ENCODE peak calls at places on chromosome 5, in five cellular contexts. One of them, this sample, is unnamed.

GRCh38 chr5:125798311-125798710 is 624.9 kb upstream of the GRAMD2B start:
- DNase-seq in heart left ventricle: no peak
- DNase-seq in tibial artery: no peak
- DNase-seq in cardiac fibroblast: peak; percentile 63
- DNase-seq in lower lobe of right lung: no peak
- DNase-seq in this sample: no peak

GRCh38 chr5:65790371-65791163 is 68.6 kb downstream of the NLN start:
- DNase-seq in heart left ventricle: no peak
- DNase-seq in tibial artery: no peak
- DNase-seq in cardiac fibroblast: no peak
- DNase-seq in lower lobe of right lung: peak; percentile 51
- DNase-seq in this sample: no peak

GRCh38 chr5:178098685-178099084 is 14.6 kb upstream of the N4BP3 start:
- DNase-seq in heart left ventricle: no peak
- DNase-seq in tibial artery: no peak
- DNase-seq in cardiac fibroblast: no peak
- DNase-seq in lower lobe of right lung: no peak
- DNase-seq in this sample: no peak

GRCh38 chr5:132473019-132473531 is 17.5 kb downstream of the IRF1 start:
- DNase-seq in heart left ventricle: no peak
- DNase-seq in tibial artery: peak; percentile 56
- DNase-seq in cardiac fibroblast: no peak
- DNase-seq in lower lobe of right lung: no peak
- DNase-seq in this sample: peak; percentile 46

GRCh38 chr5:139246394-139246793 is 47.1 kb upstream of the MATR3 start:
- DNase-seq in heart left ventricle: no peak
- DNase-seq in tibial artery: no peak
- DNase-seq in cardiac fibroblast: peak; percentile 56
- DNase-seq in lower lobe of right lung: peak; percentile 54
- DNase-seq in this sample: no peak

GRCh38 chr5:43422143-43422542 is 10.0 kb upstream of the CCL28 start:
- DNase-seq in heart left ventricle: no peak
- DNase-seq in tibial artery: no peak
- DNase-seq in cardiac fibroblast: peak; percentile 68
- DNase-seq in lower lobe of right lung: no peak
- DNase-seq in this sample: peak; percentile 53

GRCh38 chr5:128896675-128897074 is 68.6 kb upstream of the SLC27A6 start:
- DNase-seq in heart left ventricle: no peak
- DNase-seq in tibial artery: no peak
- DNase-seq in cardiac fibroblast: no peak
- DNase-seq in lower lobe of right lung: no peak
- DNase-seq in this sample: no peak

GRCh38 chr5:52799983-52800393 is 12.3 kb downstream of the ITGA1 start:
- DNase-seq in heart left ventricle: peak; percentile 96
- DNase-seq in tibial artery: peak; percentile 97
- DNase-seq in cardiac fibroblast: peak; percentile 97
- DNase-seq in lower lobe of right lung: peak; percentile 97
- DNase-seq in this sample: peak; percentile 96

GRCh38 chr5:93572101-93572772 is 8.8 kb downstream of the NR2F1-AS1 start:
- DNase-seq in heart left ventricle: no peak
- DNase-seq in tibial artery: no peak
- DNase-seq in cardiac fibroblast: no peak
- DNase-seq in lower lobe of right lung: no peak
- DNase-seq in this sample: no peak

GRCh38 chr5:111144352-111144930 is 52.3 kb downstream of the WDR36 start:
- DNase-seq in heart left ventricle: no peak
- DNase-seq in tibial artery: no peak
- DNase-seq in cardiac fibroblast: peak; percentile 46
- DNase-seq in lower lobe of right lung: no peak
- DNase-seq in this sample: no peak

GRCh38 chr5:150624334-150625163 is 15.9 kb upstream of the SYNPO start:
- DNase-seq in heart left ventricle: peak; percentile 70
- DNase-seq in tibial artery: peak; percentile 83
- DNase-seq in cardiac fibroblast: peak; percentile 58
- DNase-seq in lower lobe of right lung: no peak
- DNase-seq in this sample: no peak

GRCh38 chr5:150623152-150623877 is 17.1 kb upstream of the SYNPO start:
- DNase-seq in heart left ventricle: no peak
- DNase-seq in tibial artery: no peak
- DNase-seq in cardiac fibroblast: no peak
- DNase-seq in lower lobe of right lung: no peak
- DNase-seq in this sample: no peak

GRCh38 chr5:150625164-150625535 is 15.3 kb upstream of the SYNPO start:
- DNase-seq in heart left ventricle: peak; percentile 59
- DNase-seq in tibial artery: peak; percentile 90
- DNase-seq in cardiac fibroblast: no peak
- DNase-seq in lower lobe of right lung: peak; percentile 66
- DNase-seq in this sample: no peak

GRCh38 chr5:150622157-150622556 is 18.3 kb upstream of the SYNPO start:
- DNase-seq in heart left ventricle: no peak
- DNase-seq in tibial artery: no peak
- DNase-seq in cardiac fibroblast: peak; percentile 48
- DNase-seq in lower lobe of right lung: no peak
- DNase-seq in this sample: no peak

GRCh38 chr5:150623878-150624216 is 16.6 kb upstream of the SYNPO start:
- DNase-seq in heart left ventricle: no peak
- DNase-seq in tibial artery: no peak
- DNase-seq in cardiac fibroblast: no peak
- DNase-seq in lower lobe of right lung: no peak
- DNase-seq in this sample: no peak
- H3K4me3 ChIP-seq in heart left ventricle: peak overlapping the region; percentile 99
- H3K4me3 ChIP-seq in tibial artery: peak overlapping the region; percentile 97
- H3K4me3 ChIP-seq in cardiac fibroblast: no peak overlapping the region
- H3K4me3 ChIP-seq in lower lobe of right lung: no peak overlapping the region
- H3K4me3 ChIP-seq in this sample: no peak overlapping the region

GRCh38 chr5:134523543-134524136 is 1.8 kb upstream of the JADE2 start:
- DNase-seq in heart left ventricle: no peak
- DNase-seq in tibial artery: no peak
- DNase-seq in cardiac fibroblast: no peak
- DNase-seq in lower lobe of right lung: no peak
- DNase-seq in this sample: no peak
- H3K4me3 ChIP-seq in heart left ventricle: peak overlapping the region; percentile 93
- H3K4me3 ChIP-seq in tibial artery: peak overlapping the region; percentile 75
- H3K4me3 ChIP-seq in cardiac fibroblast: peak overlapping the region; percentile 17
- H3K4me3 ChIP-seq in lower lobe of right lung: peak overlapping the region; percentile 98
- H3K4me3 ChIP-seq in this sample: no peak overlapping the region

GRCh38 chr5:146448783-146449519 is 1.8 kb downstream of the TCERG1 start:
- DNase-seq in heart left ventricle: no peak
- DNase-seq in tibial artery: no peak
- DNase-seq in cardiac fibroblast: no peak
- DNase-seq in lower lobe of right lung: no peak
- DNase-seq in this sample: no peak
- H3K4me3 ChIP-seq in heart left ventricle: peak overlapping the region; percentile 75
- H3K4me3 ChIP-seq in tibial artery: peak overlapping the region; percentile 97
- H3K4me3 ChIP-seq in cardiac fibroblast: no peak overlapping the region
- H3K4me3 ChIP-seq in lower lobe of right lung: peak overlapping the region; percentile 95
- H3K4me3 ChIP-seq in this sample: no peak overlapping the region

DNA sequence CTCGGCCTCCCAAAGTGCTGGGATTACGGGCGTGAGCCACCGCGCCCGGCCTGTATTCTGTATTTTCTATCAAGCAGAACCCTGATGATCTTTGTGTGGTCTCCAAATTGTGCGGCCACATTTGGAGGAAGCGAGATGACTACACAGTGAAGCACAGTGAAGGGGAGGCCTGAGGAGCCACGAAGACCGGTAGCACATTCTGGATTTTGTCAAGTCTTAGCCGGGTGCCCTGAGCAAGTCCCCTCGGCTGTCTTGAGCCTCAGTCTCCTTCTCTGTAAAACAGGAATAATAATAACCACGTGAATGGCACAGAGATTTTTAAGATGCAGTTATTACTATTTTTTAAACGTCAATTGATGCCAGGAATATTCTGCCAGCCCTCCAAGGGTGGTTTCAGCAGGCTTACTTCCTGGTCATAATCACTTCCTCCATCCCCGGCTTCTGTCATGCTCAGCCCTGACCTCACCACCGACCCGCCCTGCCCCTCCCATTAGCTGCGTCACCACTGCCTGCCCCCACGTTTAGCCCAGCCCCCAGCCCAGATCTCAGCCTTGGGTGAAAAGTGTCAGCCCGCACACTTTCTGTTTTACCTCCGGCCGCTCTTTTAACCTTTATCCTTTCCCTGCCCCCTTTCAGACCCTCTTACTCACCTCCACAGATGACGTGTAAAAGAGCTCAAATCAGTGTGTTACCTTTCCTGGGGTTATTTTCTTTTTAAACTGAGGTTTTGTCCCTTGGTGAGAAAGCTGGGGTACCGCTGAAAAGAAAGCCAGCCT is 27.0 kb upstream of the ERGIC1 start:
- DNase-seq in heart left ventricle: peak; percentile 91
- DNase-seq in tibial artery: peak; percentile 87
- DNase-seq in cardiac fibroblast: peak; percentile 94
- DNase-seq in lower lobe of right lung: peak; percentile 95
- DNase-seq in this sample: peak; percentile 93
- H3K4me3 ChIP-seq in heart left ventricle: peak overlapping the region; percentile 45
- H3K4me3 ChIP-seq in tibial artery: peak overlapping the region; percentile 25
- H3K4me3 ChIP-seq in cardiac fibroblast: no peak overlapping the region
- H3K4me3 ChIP-seq in lower lobe of right lung: peak overlapping the region; percentile 35
- H3K4me3 ChIP-seq in this sample: no peak overlapping the region

GRCh38 chr5:150263801-150264621 is 25.6 kb downstream of the CAMK2A start:
- DNase-seq in heart left ventricle: no peak
- DNase-seq in tibial artery: no peak
- DNase-seq in cardiac fibroblast: peak; percentile 81
- DNase-seq in lower lobe of right lung: no peak
- DNase-seq in this sample: peak; percentile 69
- H3K4me3 ChIP-seq in heart left ventricle: no peak overlapping the region
- H3K4me3 ChIP-seq in tibial artery: no peak overlapping the region
- H3K4me3 ChIP-seq in cardiac fibroblast: no peak overlapping the region
- H3K4me3 ChIP-seq in lower lobe of right lung: no peak overlapping the region
- H3K4me3 ChIP-seq in this sample: no peak overlapping the region

DNA sequence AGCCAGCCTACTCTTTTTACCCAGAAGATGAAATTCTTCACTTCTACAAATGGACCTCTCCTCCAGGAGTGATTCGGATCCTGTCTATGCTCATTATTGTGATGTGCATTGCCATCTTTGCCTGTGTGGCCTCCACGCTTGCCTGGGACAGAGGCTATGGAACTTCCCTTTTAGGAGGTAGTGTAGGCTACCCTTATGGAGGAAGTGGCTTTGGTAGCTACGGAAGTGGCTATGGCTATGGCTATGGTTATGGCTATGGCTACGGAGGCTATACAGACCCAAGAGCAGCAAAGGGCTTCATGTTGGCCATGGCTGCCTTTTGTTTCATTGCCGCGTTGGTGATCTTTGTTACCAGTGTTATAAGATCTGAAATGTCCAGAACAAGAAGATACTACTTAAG is 16.6 kb downstream of the OCLN start:
- DNase-seq in heart left ventricle: no peak
- DNase-seq in tibial artery: no peak
- DNase-seq in cardiac fibroblast: no peak
- DNase-seq in lower lobe of right lung: no peak
- DNase-seq in this sample: no peak
- H3K4me3 ChIP-seq in heart left ventricle: no peak overlapping the region
- H3K4me3 ChIP-seq in tibial artery: no peak overlapping the region
- H3K4me3 ChIP-seq in cardiac fibroblast: no peak overlapping the region
- H3K4me3 ChIP-seq in lower lobe of right lung: no peak overlapping the region
- H3K4me3 ChIP-seq in this sample: no peak overlapping the region

GRCh38 chr5:102798103-102798502 is 43.0 kb downstream of the PAM start:
- DNase-seq in heart left ventricle: no peak
- DNase-seq in tibial artery: no peak
- DNase-seq in cardiac fibroblast: no peak
- DNase-seq in lower lobe of right lung: no peak
- DNase-seq in this sample: no peak

GRCh38 chr5:102799017-102799416 is 43.9 kb downstream of the PAM start:
- DNase-seq in heart left ventricle: no peak
- DNase-seq in tibial artery: no peak
- DNase-seq in cardiac fibroblast: peak; percentile 11
- DNase-seq in lower lobe of right lung: no peak
- DNase-seq in this sample: no peak

GRCh38 chr5:102800427-102800826 is 45.3 kb downstream of the PAM start:
- DNase-seq in heart left ventricle: no peak
- DNase-seq in tibial artery: no peak
- DNase-seq in cardiac fibroblast: no peak
- DNase-seq in lower lobe of right lung: no peak
- DNase-seq in this sample: no peak

GRCh38 chr5:102802704-102803458 is 47.8 kb downstream of the PAM start:
- DNase-seq in heart left ventricle: no peak
- DNase-seq in tibial artery: no peak
- DNase-seq in cardiac fibroblast: no peak
- DNase-seq in lower lobe of right lung: no peak
- DNase-seq in this sample: no peak

DNA sequence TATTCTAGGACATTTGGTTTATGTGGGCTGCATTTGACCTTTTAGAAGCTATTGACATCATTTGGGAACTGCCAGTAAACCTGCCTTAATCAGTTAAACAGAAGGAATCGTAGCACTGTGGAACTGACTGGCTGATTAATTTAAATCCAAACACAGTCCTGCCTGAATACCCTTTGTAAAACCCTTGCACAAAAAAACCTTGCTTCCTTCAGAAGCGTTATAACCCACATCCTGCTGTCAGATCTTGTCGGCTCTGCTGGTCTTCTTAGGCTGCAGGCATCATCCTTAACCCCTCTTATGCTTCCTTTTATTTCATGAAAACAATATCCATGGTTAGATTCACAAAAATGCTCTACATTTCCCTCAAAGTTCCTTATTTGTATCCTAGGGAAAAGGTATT is 46.3 kb downstream of the PAM start:
- DNase-seq in heart left ventricle: no peak
- DNase-seq in tibial artery: no peak
- DNase-seq in cardiac fibroblast: no peak
- DNase-seq in lower lobe of right lung: no peak
- DNase-seq in this sample: no peak
- H3K4me3 ChIP-seq in heart left ventricle: no peak overlapping the region
- H3K4me3 ChIP-seq in tibial artery: no peak overlapping the region
- H3K4me3 ChIP-seq in cardiac fibroblast: no peak overlapping the region
- H3K4me3 ChIP-seq in lower lobe of right lung: no peak overlapping the region
- H3K4me3 ChIP-seq in this sample: no peak overlapping the region

GRCh38 chr5:18744990-18745590 is 1110.8 kb downstream of the TAF11L14 start:
- DNase-seq in heart left ventricle: no peak
- DNase-seq in tibial artery: no peak
- DNase-seq in cardiac fibroblast: no peak
- DNase-seq in lower lobe of right lung: no peak
- DNase-seq in this sample: no peak

GRCh38 chr5:18742830-18743229 is 1108.6 kb downstream of the TAF11L14 start:
- DNase-seq in heart left ventricle: no peak
- DNase-seq in tibial artery: no peak
- DNase-seq in cardiac fibroblast: no peak
- DNase-seq in lower lobe of right lung: no peak
- DNase-seq in this sample: no peak

GRCh38 chr5:18745591-18745987 is 1111.3 kb downstream of the TAF11L14 start:
- DNase-seq in heart left ventricle: peak; percentile 37
- DNase-seq in tibial artery: no peak
- DNase-seq in cardiac fibroblast: no peak
- DNase-seq in lower lobe of right lung: no peak
- DNase-seq in this sample: no peak

GRCh38 chr5:18745988-18746615 is 1111.8 kb downstream of the TAF11L14 start:
- DNase-seq in heart left ventricle: no peak
- DNase-seq in tibial artery: no peak
- DNase-seq in cardiac fibroblast: no peak
- DNase-seq in lower lobe of right lung: no peak
- DNase-seq in this sample: no peak

GRCh38 chr5:18744441-18744840 is 1110.2 kb downstream of the TAF11L14 start:
- DNase-seq in heart left ventricle: no peak
- DNase-seq in tibial artery: no peak
- DNase-seq in cardiac fibroblast: no peak
- DNase-seq in lower lobe of right lung: no peak
- DNase-seq in this sample: no peak
- H3K4me3 ChIP-seq in heart left ventricle: peak overlapping the region; percentile 81
- H3K4me3 ChIP-seq in tibial artery: no peak overlapping the region
- H3K4me3 ChIP-seq in cardiac fibroblast: no peak overlapping the region
- H3K4me3 ChIP-seq in lower lobe of right lung: peak overlapping the region; percentile 59
- H3K4me3 ChIP-seq in this sample: no peak overlapping the region